ENCODE peak calls at places on chromosome 5, in five cellular contexts. V is T-helper 1 cell, Z is GM12878, T is cardiac muscle cell, D is right atrium auricular region. B is an unnamed sample.
A peak's percentile ranks its signal among the peaks of the same experiment; 100 is the strongest.

GRCh38 chr5:65085181-65085580 is 316.5 kb downstream of the CWC27 start:
- DNase-seq in V (no peak), Z (no peak), T (no peak), D (no peak), B (no peak)

GRCh38 chr5:158538506-158539074 is 561.1 kb downstream of the EBF1 start:
- DNase-seq in V (no peak), Z (peak; percentile 27), T (no peak), D (no peak), B (no peak)

GRCh38 chr5:88672644-88673493 is 210.1 kb downstream of the MEF2C start:
- DNase-seq in V (no peak), Z (no peak), T (no peak), D (no peak), B (no peak)

GRCh38 chr5:124816381-124816780 is 69.9 kb upstream of the ZNF608 start:
- DNase-seq in V (no peak), Z (no peak), T (no peak), D (no peak), B (no peak)

GRCh38 chr5:26568316-26568715 is 470.1 kb downstream of the CDH9 start:
- DNase-seq in V (no peak), Z (no peak), T (no peak), D (no peak), B (no peak)

GRCh38 chr5:54722846-54723433 is 205.4 kb downstream of the SNX18 start:
- DNase-seq in V (no peak), Z (no peak), T (no peak), D (no peak), B (peak; percentile 70)

GRCh38 chr5:177300236-177300880 is 3.2 kb downstream of the RAB24 start:
- DNase-seq in V (no peak), Z (peak; percentile 77), T (peak; percentile 82), D (peak; percentile 51), B (peak; percentile 70)

GRCh38 chr5:79133657-79134451 is 22.2 kb downstream of the BHMT start:
- DNase-seq in V (no peak), Z (peak; percentile 24), T (peak; percentile 90), D (peak; percentile 83), B (peak; percentile 73)

GRCh38 chr5:126416266-126416925 is 6.8 kb upstream of the GRAMD2B start:
- DNase-seq in V (no peak), Z (no peak), T (no peak), D (no peak), B (no peak)

GRCh38 chr5:177996660-177997318 is 747 bp upstream of the PROP1 start:
- DNase-seq in V (no peak), Z (no peak), T (no peak), D (peak; percentile 54), B (no peak)

GRCh38 chr5:35753500-35753899 is 103.2 kb upstream of the IL7R start:
- DNase-seq in V (no peak), Z (no peak), T (no peak), D (no peak), B (no peak)

GRCh38 chr5:179361204-179361603 is 15.9 kb upstream of the ADAMTS2 start:
- DNase-seq in V (no peak), Z (no peak), T (no peak), D (no peak), B (no peak)

GRCh38 chr5:32088214-32088613 is 85.9 kb downstream of the GOLPH3 start:
- DNase-seq in V (no peak), Z (no peak), T (no peak), D (peak; percentile 50), B (no peak)

GRCh38 chr5:73955447-73955846 is 329.5 kb downstream of the ARHGEF28 start:
- DNase-seq in V (no peak), Z (no peak), T (no peak), D (no peak), B (no peak)

GRCh38 chr5:158858011-158858410 is 241.7 kb downstream of the EBF1 start:
- DNase-seq in V (no peak), Z (no peak), T (no peak), D (no peak), B (no peak)

GRCh38 chr5:171543486-171543885 is 124.0 kb downstream of the FGF18 start:
- DNase-seq in V (no peak), Z (no peak), T (no peak), D (no peak), B (peak; percentile 22)

GRCh38 chr5:859391-859790 is 8.6 kb upstream of the ZDHHC11 start:
- DNase-seq in V (no peak), Z (no peak), T (peak; percentile 27), D (no peak), B (no peak)

GRCh38 chr5:157857821-157858526 is 971 bp downstream of the CLINT1 start:
- DNase-seq in V (no peak), Z (no peak), T (peak; percentile 35), D (no peak), B (no peak)

GRCh38 chr5:7518947-7519560 is 123.1 kb downstream of the ADCY2 start:
- DNase-seq in V (no peak), Z (no peak), T (no peak), D (no peak), B (no peak)

GRCh38 chr5:176675676-176676360 is 28.5 kb downstream of the TSPAN17 start:
- DNase-seq in V (no peak), Z (no peak), T (peak; percentile 48), D (no peak), B (peak; percentile 51)

GRCh38 chr5:55232985-55233928 is at the start of gene CCNO:
- DNase-seq in V (no peak), Z (no peak), T (peak; percentile 82), D (no peak), B (peak; percentile 73)

GRCh38 chr5:35679351-35679750 is 61.7 kb downstream of the SPEF2 start:
- DNase-seq in V (no peak), Z (no peak), T (no peak), D (no peak), B (no peak)

GRCh38 chr5:71597001-71597400 is 9.9 kb downstream of the MCCC2 start:
- DNase-seq in V (no peak), Z (no peak), T (no peak), D (no peak), B (no peak)

GRCh38 chr5:143448518-143448917 is 45.0 kb upstream of the NR3C1 start:
- DNase-seq in V (no peak), Z (no peak), T (no peak), D (no peak), B (no peak)

GRCh38 chr5:112584781-112585180 is 152.9 kb upstream of the APC start:
- DNase-seq in V (no peak), Z (no peak), T (no peak), D (no peak), B (no peak)

GRCh38 chr5:125272364-125272763 is 525.9 kb upstream of the ZNF608 start:
- DNase-seq in V (no peak), Z (no peak), T (no peak), D (no peak), B (no peak)

GRCh38 chr5:127153031-127153430 is 79.7 kb upstream of the C5orf63 start:
- DNase-seq in V (no peak), Z (no peak), T (no peak), D (no peak), B (no peak)